ENCODE peak calls at places on chromosomes 16 and 17, in four cellular contexts. X is tibial nerve, A is A549, I is Peyer's patch. H is an unnamed sample.

GRCh38 chr17:55059724-55060123 is 91.2 kb downstream of the STXBP4 start:
- DNase-seq in X (no peak), A (no peak), I (no peak), H (no peak)

GRCh38 chr17:9875441-9875840 is 29.6 kb downstream of the RCVRN start:
- DNase-seq in X (no peak), A (no peak), I (no peak), H (no peak)

GRCh38 chr17:4170639-4171280 is 27.8 kb downstream of the CYB5D2 start:
- DNase-seq in X (no peak), A (no peak), I (no peak), H (no peak)

GRCh38 chr17:81267390-81268067 is 27.6 kb downstream of the SLC38A10 start:
- DNase-seq in X (no peak), A (no peak), I (no peak), H (no peak)

GRCh38 chr17:11122908-11123307 is 118.1 kb upstream of the SHISA6 start:
- DNase-seq in X (no peak), A (no peak), I (no peak), H (no peak)

GRCh38 chr17:70483624-70484023 is 314.3 kb downstream of the KCNJ2 start:
- DNase-seq in X (no peak), A (no peak), I (no peak), H (no peak)

GRCh38 chr16:35180970-35181369 is 1721.6 kb downstream of the TP53TG3F start:
- DNase-seq in X (no peak), A (no peak), I (no peak), H (no peak)

GRCh38 chr17:60163108-60163784 is 13.5 kb downstream of the CA4 start:
- DNase-seq in X (no peak), A (no peak), I (no peak), H (no peak)

GRCh38 chr17:40458001-40458791 is 14.9 kb downstream of the IGFBP4 start:
- DNase-seq in X (no peak), A (peak), I (no peak), H (no peak)

GRCh38 chr17:46805771-46806170 is 12.7 kb downstream of the WNT3 start:
- DNase-seq in X (no peak), A (no peak), I (no peak), H (no peak)

GRCh38 chr17:76063880-76064546 is 8.3 kb downstream of the SRP68 start:
- DNase-seq in X (no peak), A (no peak), I (peak), H (no peak)

GRCh38 chr17:55588858-55589257 is 77.6 kb upstream of the SMIM36 start:
- DNase-seq in X (no peak), A (no peak), I (no peak), H (no peak)

GRCh38 chr16:66502020-66502913 is 47.7 kb downstream of the TK2 start:
- DNase-seq in X (peak), A (peak), I (peak), H (peak)

GRCh38 chr17:35046740-35047283 is 16.7 kb downstream of the RFFL start:
- DNase-seq in X (no peak), A (no peak), I (peak), H (no peak)

GRCh38 chr16:8407351-8407750 is 183.0 kb downstream of the TMEM114 start:
- DNase-seq in X (no peak), A (no peak), I (no peak), H (no peak)

GRCh38 chr16:69796285-69797118 is 34.4 kb downstream of the WWP2 start:
- DNase-seq in X (no peak), A (peak), I (no peak), H (no peak)
- H3K4me3 ChIP-seq in X (no peak), A (no peak), I (no peak), H (no peak)

DNA sequence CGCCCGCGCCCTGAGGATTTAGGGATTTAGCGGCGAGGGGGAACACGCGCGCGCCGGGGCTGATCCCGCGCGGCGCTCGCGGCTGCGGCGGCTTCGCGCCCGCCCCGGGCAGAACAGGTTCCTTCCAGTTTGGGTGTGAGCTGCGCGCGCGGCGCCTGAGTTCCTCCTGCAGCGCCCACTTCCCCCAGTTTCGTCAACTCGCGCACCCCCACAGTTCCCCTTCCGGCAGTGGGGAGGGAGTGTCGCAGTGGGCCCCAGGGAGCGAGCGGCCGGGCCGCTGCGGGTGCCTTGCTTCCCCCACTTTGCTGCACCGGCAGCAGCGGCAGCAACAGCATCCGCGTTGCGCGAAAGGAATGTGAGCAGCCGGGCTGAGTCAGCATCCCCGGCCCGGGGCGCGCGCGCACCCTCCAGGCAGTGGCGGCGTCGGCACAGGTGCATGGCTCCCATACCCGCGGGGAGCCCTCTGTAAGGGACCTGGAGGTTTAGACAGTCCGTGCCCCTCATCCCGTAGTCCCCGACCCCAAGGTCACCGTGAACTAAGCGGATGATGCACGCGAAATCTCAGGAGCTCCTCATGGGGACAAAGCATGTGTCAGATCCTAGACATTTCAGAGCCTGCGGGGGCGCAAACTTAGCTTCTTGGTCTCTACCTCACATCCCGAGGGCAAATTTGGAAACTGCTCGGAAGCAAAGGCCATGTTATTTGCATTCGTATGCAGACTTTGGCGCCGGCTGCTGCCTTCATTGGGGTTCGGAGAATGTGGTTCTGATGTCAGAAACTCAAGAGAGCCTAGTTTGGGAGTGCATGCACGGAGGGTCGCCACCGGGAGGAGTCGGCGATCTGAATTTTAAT is 767 bp downstream of the ARSG start:
- DNase-seq in X (peak), A (peak), I (peak), H (peak)
- TF ChIP-seq POLR2A in X (peak), A (peak), I (peak), H (no peak)

DNA sequence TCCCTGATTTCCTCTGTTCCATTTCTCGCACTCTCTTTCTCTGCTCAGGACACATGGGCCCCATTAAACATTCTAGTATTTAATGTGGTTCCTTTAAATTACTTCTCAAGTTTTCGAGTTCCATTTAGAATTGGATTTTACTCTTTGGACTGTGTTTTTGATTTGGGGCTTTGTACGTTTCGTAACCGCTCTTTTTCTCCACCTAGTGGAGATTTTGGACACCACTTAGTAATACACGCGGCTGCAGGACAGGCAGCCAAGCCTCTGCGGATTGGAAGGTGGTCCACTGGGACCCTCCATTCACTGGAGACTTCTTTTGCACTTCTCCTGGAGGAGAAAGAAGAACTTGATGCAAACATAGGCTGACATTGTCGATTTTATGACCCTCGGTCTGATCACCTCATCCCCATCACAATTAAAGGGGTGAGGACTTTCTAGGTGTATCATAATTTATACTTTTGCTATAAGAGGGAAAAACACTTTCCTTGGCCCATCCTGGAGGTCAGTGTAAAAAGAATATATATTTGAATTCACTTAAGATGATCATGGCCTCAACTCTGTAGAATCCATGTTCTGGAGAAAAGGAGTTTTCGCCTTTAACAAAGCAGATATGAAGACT is 85.8 kb downstream of the NOG start:
- DNase-seq in X (no peak), A (peak), I (no peak), H (no peak)
- H3K4me3 ChIP-seq in X (peak), A (no peak), I (peak), H (peak)

DNA sequence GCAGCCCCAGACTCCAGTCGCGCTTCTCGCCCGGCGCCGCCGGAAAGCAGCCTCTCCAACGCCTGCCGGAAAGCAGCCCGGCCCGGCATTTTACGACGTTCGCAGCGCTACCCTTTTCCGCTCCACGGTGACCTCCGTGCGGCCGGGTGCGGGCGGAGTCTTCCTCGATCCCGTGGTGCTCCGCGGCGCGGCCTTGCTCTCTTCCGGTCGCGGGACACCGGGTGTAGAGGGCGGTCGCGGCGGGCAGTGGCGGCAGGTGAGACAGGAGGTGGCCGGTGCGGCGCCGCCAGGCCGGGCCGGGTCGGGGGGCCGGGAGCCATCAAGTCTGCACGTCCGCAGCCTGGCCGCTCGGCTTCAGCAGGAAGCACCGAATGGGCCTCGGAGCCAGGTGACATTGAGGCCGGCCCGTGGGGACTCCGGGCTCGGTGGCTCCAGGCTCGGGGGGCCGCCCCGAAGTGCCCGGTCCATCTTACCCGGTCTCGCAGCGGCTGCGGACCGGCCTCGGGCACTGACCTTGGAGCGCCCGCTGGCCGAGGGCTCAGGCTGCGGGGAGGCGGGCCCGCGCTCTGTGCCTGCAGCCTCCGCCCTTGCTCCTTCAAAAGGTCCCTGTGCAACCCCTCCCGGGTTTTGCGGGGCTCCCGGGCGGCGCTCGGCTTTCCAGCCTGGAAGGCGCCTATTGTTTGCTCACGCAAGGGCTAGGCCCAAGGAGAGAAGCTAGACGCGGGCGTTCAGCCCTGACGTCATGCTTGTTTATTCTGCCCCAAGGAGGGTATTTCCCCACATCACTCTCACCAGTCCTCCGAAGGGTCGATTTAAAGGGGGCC is at the start of the genes COX4I1 and EMC8:
- DNase-seq in X (peak), A (peak), I (peak), H (peak)
- TF ChIP-seq POLR2A in X (no peak), A (peak), I (peak), H (no peak)

DNA sequence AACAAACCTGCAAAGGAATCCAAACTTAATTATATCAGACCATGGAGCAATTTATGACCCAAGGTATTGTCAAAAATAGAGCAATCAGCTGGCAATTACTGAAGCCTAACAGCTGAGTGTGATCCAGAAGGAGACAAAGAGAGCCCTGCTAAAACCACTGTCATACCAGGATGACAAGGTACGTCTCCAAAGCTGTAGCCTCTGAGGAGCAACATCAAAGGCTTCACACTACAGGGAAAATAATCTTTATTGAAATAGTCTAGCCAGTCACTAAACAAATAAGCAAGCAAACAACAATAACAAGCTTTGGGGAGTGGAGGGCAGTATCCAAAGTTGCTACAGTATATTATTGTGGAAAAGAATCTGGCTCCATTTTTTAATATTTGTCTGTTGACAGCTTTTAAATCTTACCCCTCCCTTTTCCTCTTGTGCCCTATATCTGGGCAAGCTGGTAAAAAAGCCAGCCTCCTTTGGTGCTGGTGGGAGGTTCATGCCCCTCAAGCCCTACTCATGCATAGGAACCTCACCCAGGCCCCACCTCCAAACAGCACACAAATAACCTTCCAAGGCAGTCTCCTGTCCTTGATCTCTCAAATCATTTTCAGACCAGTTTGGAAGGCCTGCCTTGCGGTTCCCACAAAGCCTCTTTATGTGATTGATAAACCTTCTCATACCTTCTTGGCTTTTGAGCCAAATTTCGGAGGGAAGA is 73.7 kb downstream of the ITFG1 start:
- DNase-seq in X (no peak), A (no peak), I (no peak), H (no peak)
- H3K4me3 ChIP-seq in X (no peak), A (no peak), I (no peak), H (no peak)

GRCh38 chr16:47113130-47113529 is 30.6 kb downstream of the NETO2 start:
- DNase-seq in X (no peak), A (no peak), I (no peak), H (no peak)
- TF ChIP-seq POLR2A in X (no peak), A (no peak), I (no peak), H (no peak)

DNA sequence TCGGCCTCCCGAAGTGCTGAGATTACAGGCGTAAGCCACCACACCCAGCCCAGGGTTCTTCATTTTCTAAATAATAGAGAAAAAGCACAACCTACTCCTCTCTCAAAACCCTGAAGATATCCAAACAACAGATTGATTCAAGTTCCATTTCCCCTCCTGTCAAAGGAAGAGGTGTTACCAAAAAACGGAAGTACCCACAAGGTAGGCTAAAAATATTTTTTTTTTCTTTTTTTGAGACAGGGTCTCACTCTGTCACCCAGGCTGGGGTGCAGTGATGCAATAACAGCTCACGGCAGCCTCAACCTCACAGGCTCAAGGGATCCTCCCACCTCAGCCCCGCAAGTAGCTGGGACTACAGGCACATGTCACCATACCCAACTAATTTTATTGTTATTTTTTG is 18.9 kb downstream of the UTP6 start:
- DNase-seq in X (no peak), A (no peak), I (no peak), H (no peak)
- H3K4me3 ChIP-seq in X (no peak), A (no peak), I (no peak), H (no peak)

DNA sequence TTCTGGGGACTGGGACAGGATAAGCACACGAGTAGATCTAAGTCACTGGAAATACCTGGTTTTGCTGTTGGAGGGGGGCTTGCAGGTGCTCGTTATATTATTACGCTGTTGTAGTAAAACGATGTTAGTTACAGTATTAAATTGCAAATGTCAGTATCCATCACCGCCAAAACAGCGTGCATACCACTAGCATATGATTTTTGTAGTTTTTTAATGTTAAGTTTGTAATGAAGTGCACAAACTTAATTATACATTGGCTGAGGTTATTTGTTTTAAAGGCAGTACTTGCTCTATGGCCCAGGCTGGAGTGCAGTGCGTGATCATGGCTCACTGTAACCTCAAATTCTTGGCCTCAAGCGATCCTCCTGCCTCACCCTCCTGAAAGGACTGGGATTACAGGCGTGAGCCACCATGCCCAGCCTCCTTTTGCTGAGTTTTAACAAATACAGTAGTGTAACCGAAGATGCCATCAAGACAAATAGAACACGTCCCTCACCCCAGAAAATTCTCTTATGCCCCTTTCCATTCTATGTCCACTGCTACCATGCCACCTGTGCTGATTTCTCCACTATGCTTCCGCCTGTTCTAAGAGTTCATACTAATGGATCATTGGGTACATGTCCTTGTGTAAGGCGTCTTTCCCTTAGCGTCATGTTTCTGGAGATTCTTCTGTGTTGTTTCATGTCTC is 20.7 kb upstream of the CSNK1D start:
- DNase-seq in X (no peak), A (no peak), I (no peak), H (no peak)
- TF ChIP-seq POLR2A in X (no peak), A (no peak), I (no peak), H (no peak)

GRCh38 chr17:48492401-48493298 is 38.2 kb downstream of the HOXB1 start:
- DNase-seq in X (peak), A (peak), I (peak), H (peak)
- H3K4me3 ChIP-seq in X (no peak), A (peak), I (peak), H (peak)

H was measured in suprapubic skin.